ENCODE peak calls at places on chromosomes 4 and X, in five cellular contexts. D is hypothalamus; Y is hepatic stellate cell; R is HT1080; T is stimulated activated CD8-positive, alpha-beta memory T cell treated with anti-CD3 and anti-CD28 coated beads, Interleukin-12 subunit alpha, Interleukin-12 subunit beta, amount 100 ng/mL, for 4 hours. J is an unnamed sample.

GRCh38 chrX:26442340-26442739 is 226.4 kb downstream of the MAGEB5 start:
- DNase-seq in D (no peak), R (peak; percentile 7), Y (peak; percentile 4), T (no peak), J (no peak)

GRCh38 chr4:60655356-60655755 is 544.8 kb upstream of the ADGRL3 start:
- DNase-seq in R (no peak), Y (no peak), D (no peak), T (no peak), J (no peak)

GRCh38 chrX:20727447-20727846 is 460.7 kb upstream of the RPS6KA3 start:
- DNase-seq in T (no peak), R (no peak), D (no peak), Y (no peak), J (no peak)

GRCh38 chr4:88600129-88600849 is 8.0 kb downstream of the HERC3 start:
- DNase-seq in R (peak; percentile 79), D (no peak), T (no peak), Y (peak; percentile 43), J (no peak)

GRCh38 chr4:89492476-89493110 is 185.0 kb upstream of the GPRIN3 start:
- DNase-seq in Y (peak; percentile 40), D (no peak), R (peak; percentile 76), T (no peak), J (no peak)

GRCh38 chr4:159046683-159047082 is 56.2 kb upstream of the RAPGEF2 start:
- DNase-seq in Y (no peak), T (no peak), R (no peak), D (no peak), J (no peak)

GRCh38 chrX:44935640-44936039 is 62.7 kb downstream of the KDM6A start:
- DNase-seq in R (no peak), Y (no peak), T (no peak), D (no peak), J (no peak)

GRCh38 chr4:69748176-69748575 is 12.2 kb downstream of the SULT1B1 start:
- DNase-seq in T (no peak), D (no peak), R (peak; percentile 38), Y (peak; percentile 35), J (no peak)

GRCh38 chrX:56113785-56114436 is 118.2 kb upstream of the KLF8 start:
- DNase-seq in R (no peak), Y (no peak), T (no peak), D (no peak), J (no peak)

GRCh38 chrX:150990910-150991309 is 7.8 kb downstream of the HMGB3 start:
- DNase-seq in T (no peak), Y (no peak), R (no peak), D (no peak), J (no peak)

GRCh38 chr4:8125526-8126056 is 33.0 kb downstream of the ABLIM2 start:
- DNase-seq in T (no peak), R (no peak), Y (no peak), D (no peak), J (no peak)

GRCh38 chrX:40496728-40497127 is 84.0 kb upstream of the ATP6AP2 start:
- DNase-seq in Y (no peak), R (no peak), D (no peak), T (no peak), J (no peak)

GRCh38 chr4:152808670-152809069 is 28.9 kb downstream of the ARFIP1 start:
- DNase-seq in D (no peak), R (no peak), T (no peak), Y (no peak), J (no peak)

GRCh38 chr4:158715787-158716186 is 7.4 kb downstream of the PPID start:
- DNase-seq in T (no peak), D (no peak), Y (no peak), R (no peak), J (no peak)

GRCh38 chr4:54067163-54067562 is 2.8 kb upstream of the CHIC2 start:
- DNase-seq in D (no peak), R (peak; percentile 95), Y (no peak), T (no peak), J (no peak)

GRCh38 chr4:189869236-189869635 is 71.4 kb upstream of the FRG1 start:
- DNase-seq in R (no peak), Y (no peak), T (no peak), D (no peak), J (no peak)

GRCh38 chr4:52102587-52102986 is 51.5 kb downstream of the SPATA18 start:
- DNase-seq in R (peak; percentile 93), Y (no peak), D (no peak), T (no peak), J (no peak)

GRCh38 chrX:151019837-151020236 is 36.7 kb downstream of the HMGB3 start:
- DNase-seq in D (no peak), R (no peak), Y (no peak), T (no peak), J (no peak)

GRCh38 chr4:114599231-114600065 is 841 bp downstream of the UGT8 start:
- DNase-seq in D (no peak), R (no peak), Y (no peak), T (no peak), J (no peak)

GRCh38 chr4:74109116-74109791 is 10.3 kb upstream of the CXCL2 start:
- DNase-seq in T (no peak), D (no peak), Y (peak; percentile 36), R (peak; percentile 97), J (no peak)

GRCh38 chr4:93147524-93148212 is 680.9 kb upstream of the ATOH1 start:
- DNase-seq in T (no peak), Y (no peak), D (no peak), R (no peak), J (no peak)

GRCh38 chr4:57249083-57249482 is 138.9 kb upstream of the IGFBP7 start:
- DNase-seq in T (no peak), D (no peak), R (no peak), Y (no peak), J (no peak)

GRCh38 chr4:27515140-27515539 is 654.5 kb downstream of the STIM2 start:
- DNase-seq in R (no peak), Y (no peak), D (no peak), T (no peak), J (no peak)

GRCh38 chr4:6768539-6768905 is 14.0 kb upstream of the KIAA0232 start:
- DNase-seq in R (no peak), T (no peak), D (no peak), Y (peak; percentile 63), J (no peak)

GRCh38 chr4:90842960-90843359 is 715.8 kb downstream of the CCSER1 start:
- DNase-seq in T (no peak), D (no peak), R (no peak), Y (no peak), J (no peak)

GRCh38 chr4:148044889-148045352 is 313.0 kb downstream of the ARHGAP10 start:
- DNase-seq in Y (no peak), T (no peak), R (no peak), D (no peak), J (no peak)

GRCh38 chr4:101367201-101367600 is 19.9 kb upstream of the PPP3CA start:
- DNase-seq in Y (peak; percentile 57), R (peak; percentile 73), D (no peak), T (no peak), J (no peak)

GRCh38 chr4:79823148-79823763 is 249.8 kb downstream of the ANTXR2 start:
- DNase-seq in T (no peak), Y (no peak), R (peak; percentile 7), D (no peak), J (no peak)

GRCh38 chr4:70240192-70240591 is 2.2 kb upstream of the CSN3 start:
- DNase-seq in R (no peak), T (no peak), D (no peak), Y (no peak), J (no peak)

GRCh38 chr4:15963568-15963967 is 593 bp upstream of the FGFBP2 start:
- DNase-seq in R (no peak), Y (no peak), T (peak; percentile 29), D (no peak), J (no peak)

GRCh38 chr4:36332782-36333131 is 51.3 kb downstream of the DTHD1 start:
- DNase-seq in D (no peak), R (no peak), T (no peak), Y (no peak), J (no peak)

GRCh38 chrX:154023276-154024000 is 3.7 kb upstream of the IRAK1 start:
- DNase-seq in R (no peak), Y (no peak), D (no peak), T (no peak), J (no peak)

GRCh38 chr4:31104596-31104995 is 384.4 kb downstream of the PCDH7 start:
- DNase-seq in R (no peak), T (no peak), D (no peak), Y (no peak), J (no peak)

GRCh38 chr4:126354784-126355183 is 1040.0 kb downstream of the FAT4 start:
- DNase-seq in Y (no peak), R (no peak), T (no peak), D (no peak), J (no peak)

GRCh38 chr4:106401157-106401556 is 32.6 kb upstream of the GIMD1 start:
- DNase-seq in T (no peak), R (no peak), Y (no peak), D (no peak), J (no peak)

J was measured in progenitor cell of endocrine pancreas.